ENCODE peak calls at places on chromosomes 16 and 17, in seven cellular contexts. W is stimulated activated CD8-positive, alpha-beta memory T cell treated with anti-CD3 and anti-CD28 coated beads, Interleukin-15, amount 100 ng/mL, for 24 hours; O is Ammon's horn; G is pulmonary artery endothelial cell; N is GM23338; Y is HCT116; Q is transverse colon. C is an unnamed sample.

GRCh38 chr17:66593116-66593515 is 241.8 kb upstream of the CACNG5 start:
- DNase-seq in O (no peak), N (no peak), G (no peak), Y (no peak), W (no peak), Q (no peak), C (no peak)

GRCh38 chr16:86383488-86384262 is 126.7 kb upstream of the FOXF1 start:
- DNase-seq in G (no peak), Q (no peak), Y (no peak), O (no peak), N (no peak), W (no peak), C (no peak)

GRCh38 chr17:45666641-45667040 is 117.5 kb upstream of the CRHR1 start:
- DNase-seq in G (no peak), O (no peak), Q (no peak), Y (no peak), W (no peak), N (no peak), C (no peak)

GRCh38 chr17:7355053-7355452 is at the start of gene TMEM95:
- DNase-seq in Q (peak; percentile 13), O (peak; percentile 69), G (no peak), Y (no peak), N (no peak), W (no peak), C (no peak)

GRCh38 chr16:12289175-12290063 is 312.9 kb downstream of the SNX29 start:
- DNase-seq in N (no peak), Q (peak; percentile 53), Y (no peak), W (no peak), O (no peak), G (no peak), C (no peak)

GRCh38 chr17:27489045-27489715 is 32.9 kb downstream of the KSR1 start:
- DNase-seq in N (no peak), O (peak; percentile 65), G (no peak), Y (no peak), W (no peak), Q (peak; percentile 59), C (no peak)

GRCh38 chr16:17437142-17437720 is 33.5 kb downstream of the XYLT1 start:
- DNase-seq in W (no peak), G (no peak), N (no peak), Y (no peak), O (peak; percentile 18), Q (no peak), C (no peak)

GRCh38 chr17:7515912-7516610 is 31.9 kb downstream of the POLR2A start:
- DNase-seq in O (no peak), Q (peak; percentile 71), N (no peak), G (no peak), W (no peak), Y (no peak), C (no peak)

GRCh38 chr17:28029033-28029432 is 13.4 kb upstream of the NLK start:
- DNase-seq in Y (no peak), G (no peak), O (no peak), N (no peak), W (no peak), Q (no peak), C (no peak)

GRCh38 chr17:77769215-77769614 is 189.3 kb upstream of the TNRC6C start:
- DNase-seq in W (no peak), G (no peak), Y (no peak), N (no peak), O (no peak), Q (no peak), C (no peak)

GRCh38 chr16:56321571-56321970 is 103.8 kb downstream of the AMFR start:
- DNase-seq in Y (no peak), O (no peak), N (no peak), G (no peak), Q (no peak), W (no peak), C (no peak)

GRCh38 chr16:13262270-13263090 is 361.1 kb downstream of the SHISA9 start:
- DNase-seq in Y (no peak), O (no peak), W (no peak), N (no peak), Q (no peak), G (no peak), C (no peak)

GRCh38 chr17:45432405-45433113 is at the start of gene ARHGAP27:
- DNase-seq in G (no peak), N (peak; percentile 78), W (no peak), Q (peak; percentile 82), O (no peak), Y (no peak), C (no peak)

GRCh38 chr17:80800775-80801391 is 190.8 kb upstream of the CHMP6 start:
- DNase-seq in Q (no peak), N (no peak), W (no peak), Y (no peak), O (peak; percentile 49), G (no peak), C (no peak)

GRCh38 chr17:6551909-6552768 is 4.2 kb downstream of the PITPNM3 start:
- DNase-seq in O (no peak), G (no peak), Q (peak; percentile 88), N (peak; percentile 27), W (no peak), Y (no peak), C (no peak)

GRCh38 chr17:74361613-74362391 is at the start of gene BTBD17:
- DNase-seq in W (no peak), Y (no peak), O (peak; percentile 83), N (peak; percentile 84), G (no peak), Q (peak; percentile 61), C (peak; percentile 97)

GRCh38 chr17:41773190-41773588 is 13.3 kb downstream of the JUP start:
- DNase-seq in Y (peak; percentile 79), G (peak; percentile 77), Q (peak; percentile 93), O (no peak), N (peak; percentile 67), W (no peak), C (no peak)

GRCh38 chr16:85354623-85355514 is 242.6 kb upstream of the CIBAR2 start:
- DNase-seq in N (no peak), G (no peak), O (no peak), W (no peak), Q (no peak), Y (no peak), C (no peak)